ENCODE peak calls at places on chromosomes 5 and 9, in six cellular contexts. One of them, this sample, is unnamed.

GRCh38 chr5:37738057-37738691 is 101.7 kb downstream of the GDNF start:
- DNase-seq in upper lobe of right lung: no peak
- DNase-seq in stomach: no peak
- DNase-seq in ovary: no peak
- DNase-seq in mammary epithelial cell: peak; percentile 92
- DNase-seq in fibroblast of mammary gland: peak; percentile 97
- DNase-seq in this sample: peak; percentile 75

GRCh38 chr9:125238127-125238914 is 2.8 kb downstream of the HSPA5 start:
- DNase-seq in upper lobe of right lung: no peak
- DNase-seq in stomach: no peak
- DNase-seq in ovary: no peak
- DNase-seq in mammary epithelial cell: no peak
- DNase-seq in fibroblast of mammary gland: no peak
- DNase-seq in this sample: no peak

GRCh38 chr5:120532835-120533234 is 68.7 kb downstream of the PRR16 start:
- DNase-seq in upper lobe of right lung: no peak
- DNase-seq in stomach: no peak
- DNase-seq in ovary: no peak
- DNase-seq in mammary epithelial cell: no peak
- DNase-seq in fibroblast of mammary gland: no peak
- DNase-seq in this sample: no peak

GRCh38 chr5:147558826-147559225 is 49.0 kb upstream of the DPYSL3 start:
- DNase-seq in upper lobe of right lung: no peak
- DNase-seq in stomach: no peak
- DNase-seq in ovary: peak; percentile 80
- DNase-seq in mammary epithelial cell: peak; percentile 57
- DNase-seq in fibroblast of mammary gland: peak; percentile 79
- DNase-seq in this sample: no peak

GRCh38 chr5:39629946-39630345 is 205.2 kb upstream of the DAB2 start:
- DNase-seq in upper lobe of right lung: no peak
- DNase-seq in stomach: no peak
- DNase-seq in ovary: no peak
- DNase-seq in mammary epithelial cell: no peak
- DNase-seq in fibroblast of mammary gland: no peak
- DNase-seq in this sample: no peak

GRCh38 chr9:131045300-131046092 is 36.5 kb downstream of the LAMC3 start:
- DNase-seq in upper lobe of right lung: no peak
- DNase-seq in stomach: no peak
- DNase-seq in ovary: no peak
- DNase-seq in mammary epithelial cell: no peak
- DNase-seq in fibroblast of mammary gland: peak; percentile 10
- DNase-seq in this sample: no peak

GRCh38 chr9:137757613-137758029 is 120.0 kb upstream of the CACNA1B start:
- DNase-seq in upper lobe of right lung: no peak
- DNase-seq in stomach: no peak
- DNase-seq in ovary: no peak
- DNase-seq in mammary epithelial cell: peak; percentile 77
- DNase-seq in fibroblast of mammary gland: peak; percentile 83
- DNase-seq in this sample: no peak

GRCh38 chr5:96432245-96433065 is 593 bp downstream of the PCSK1 start:
- DNase-seq in upper lobe of right lung: no peak
- DNase-seq in stomach: no peak
- DNase-seq in ovary: peak; percentile 17
- DNase-seq in mammary epithelial cell: no peak
- DNase-seq in fibroblast of mammary gland: peak; percentile 49
- DNase-seq in this sample: no peak

GRCh38 chr5:36878421-36879088 is 2.0 kb downstream of the NIPBL start:
- DNase-seq in upper lobe of right lung: no peak
- DNase-seq in stomach: no peak
- DNase-seq in ovary: peak; percentile 35
- DNase-seq in mammary epithelial cell: peak; percentile 56
- DNase-seq in fibroblast of mammary gland: peak; percentile 55
- DNase-seq in this sample: no peak

GRCh38 chr5:154276932-154277331 is 86.4 kb downstream of the GALNT10 start:
- DNase-seq in upper lobe of right lung: no peak
- DNase-seq in stomach: no peak
- DNase-seq in ovary: peak; percentile 83
- DNase-seq in mammary epithelial cell: peak; percentile 25
- DNase-seq in fibroblast of mammary gland: peak; percentile 99
- DNase-seq in this sample: no peak

GRCh38 chr5:171426680-171427079 is 7.2 kb downstream of the FGF18 start:
- DNase-seq in upper lobe of right lung: no peak
- DNase-seq in stomach: peak; percentile 4
- DNase-seq in ovary: no peak
- DNase-seq in mammary epithelial cell: no peak
- DNase-seq in fibroblast of mammary gland: no peak
- DNase-seq in this sample: no peak

GRCh38 chr9:82829818-82830217 is 233.1 kb downstream of the RASEF start:
- DNase-seq in upper lobe of right lung: no peak
- DNase-seq in stomach: no peak
- DNase-seq in ovary: no peak
- DNase-seq in mammary epithelial cell: peak; percentile 9
- DNase-seq in fibroblast of mammary gland: no peak
- DNase-seq in this sample: peak; percentile 10

GRCh38 chr5:133667217-133667616 is 54.9 kb upstream of the FSTL4 start:
- DNase-seq in upper lobe of right lung: no peak
- DNase-seq in stomach: no peak
- DNase-seq in ovary: no peak
- DNase-seq in mammary epithelial cell: no peak
- DNase-seq in fibroblast of mammary gland: no peak
- DNase-seq in this sample: no peak

GRCh38 chr9:128372188-128372641 is 1.0 kb downstream of the URM1 start:
- DNase-seq in upper lobe of right lung: no peak
- DNase-seq in stomach: no peak
- DNase-seq in ovary: no peak
- DNase-seq in mammary epithelial cell: peak; percentile 44
- DNase-seq in fibroblast of mammary gland: peak; percentile 34
- DNase-seq in this sample: no peak

GRCh38 chr5:24232929-24233328 is 411.8 kb downstream of the CDH10 start:
- DNase-seq in upper lobe of right lung: no peak
- DNase-seq in stomach: no peak
- DNase-seq in ovary: no peak
- DNase-seq in mammary epithelial cell: no peak
- DNase-seq in fibroblast of mammary gland: no peak
- DNase-seq in this sample: no peak

GRCh38 chr5:140113180-140113698 is 670 bp upstream of the PURA start:
- DNase-seq in upper lobe of right lung: peak; percentile 69
- DNase-seq in stomach: no peak
- DNase-seq in ovary: peak; percentile 21
- DNase-seq in mammary epithelial cell: no peak
- DNase-seq in fibroblast of mammary gland: no peak
- DNase-seq in this sample: no peak

GRCh38 chr5:87418506-87418905 is 5.8 kb upstream of the CCNH start:
- DNase-seq in upper lobe of right lung: no peak
- DNase-seq in stomach: no peak
- DNase-seq in ovary: no peak
- DNase-seq in mammary epithelial cell: no peak
- DNase-seq in fibroblast of mammary gland: no peak
- DNase-seq in this sample: no peak

GRCh38 chr9:120038342-120038741 is 541.6 kb downstream of the CDK5RAP2 start:
- DNase-seq in upper lobe of right lung: no peak
- DNase-seq in stomach: no peak
- DNase-seq in ovary: no peak
- DNase-seq in mammary epithelial cell: no peak
- DNase-seq in fibroblast of mammary gland: peak; percentile 2
- DNase-seq in this sample: no peak

GRCh38 chr9:90900130-90900529 is 98.5 kb downstream of the SYK start:
- DNase-seq in upper lobe of right lung: no peak
- DNase-seq in stomach: no peak
- DNase-seq in ovary: no peak
- DNase-seq in mammary epithelial cell: no peak
- DNase-seq in fibroblast of mammary gland: no peak
- DNase-seq in this sample: no peak

GRCh38 chr5:78706381-78706780 is 57.8 kb upstream of the LHFPL2 start:
- DNase-seq in upper lobe of right lung: no peak
- DNase-seq in stomach: no peak
- DNase-seq in ovary: no peak
- DNase-seq in mammary epithelial cell: no peak
- DNase-seq in fibroblast of mammary gland: no peak
- DNase-seq in this sample: no peak

GRCh38 chr5:170755679-170756456 is 27.7 kb upstream of the GABRP start:
- DNase-seq in upper lobe of right lung: peak; percentile 86
- DNase-seq in stomach: peak; percentile 85
- DNase-seq in ovary: no peak
- DNase-seq in mammary epithelial cell: no peak
- DNase-seq in fibroblast of mammary gland: no peak
- DNase-seq in this sample: peak; percentile 50

GRCh38 chr9:38172601-38173000 is 103.6 kb upstream of the SHB start:
- DNase-seq in upper lobe of right lung: no peak
- DNase-seq in stomach: no peak
- DNase-seq in ovary: no peak
- DNase-seq in mammary epithelial cell: no peak
- DNase-seq in fibroblast of mammary gland: no peak
- DNase-seq in this sample: no peak

GRCh38 chr5:178211095-178212048 is 7.0 kb downstream of the HNRNPAB start:
- DNase-seq in upper lobe of right lung: no peak
- DNase-seq in stomach: no peak
- DNase-seq in ovary: no peak
- DNase-seq in mammary epithelial cell: no peak
- DNase-seq in fibroblast of mammary gland: no peak
- DNase-seq in this sample: no peak

GRCh38 chr9:70911791-70912190 is 209.6 kb downstream of the TRPM3 start:
- DNase-seq in upper lobe of right lung: no peak
- DNase-seq in stomach: no peak
- DNase-seq in ovary: no peak
- DNase-seq in mammary epithelial cell: no peak
- DNase-seq in fibroblast of mammary gland: no peak
- DNase-seq in this sample: no peak

GRCh38 chr9:97046228-97046627 is 7.3 kb upstream of the CTSV start:
- DNase-seq in upper lobe of right lung: peak; percentile 80
- DNase-seq in stomach: peak; percentile 76
- DNase-seq in ovary: no peak
- DNase-seq in mammary epithelial cell: peak; percentile 99
- DNase-seq in fibroblast of mammary gland: peak; percentile 20
- DNase-seq in this sample: peak; percentile 19

GRCh38 chr5:36363101-36363500 is 61.4 kb upstream of the RANBP3L start:
- DNase-seq in upper lobe of right lung: no peak
- DNase-seq in stomach: no peak
- DNase-seq in ovary: no peak
- DNase-seq in mammary epithelial cell: peak; percentile 44
- DNase-seq in fibroblast of mammary gland: peak; percentile 71
- DNase-seq in this sample: no peak

GRCh38 chr5:44536650-44537260 is 147.5 kb upstream of the FGF10 start:
- DNase-seq in upper lobe of right lung: no peak
- DNase-seq in stomach: peak; percentile 30
- DNase-seq in ovary: no peak
- DNase-seq in mammary epithelial cell: peak; percentile 5
- DNase-seq in fibroblast of mammary gland: peak; percentile 78
- DNase-seq in this sample: peak; percentile 25
- TF ChIP-seq CTCF in upper lobe of right lung: peak; percentile 69
- TF ChIP-seq CTCF in stomach: no peak
- TF ChIP-seq CTCF in ovary: no peak
- TF ChIP-seq CTCF in mammary epithelial cell: peak; percentile 78
- TF ChIP-seq CTCF in fibroblast of mammary gland: peak; percentile 83
- TF ChIP-seq CTCF in this sample: peak; percentile 74

DNA sequence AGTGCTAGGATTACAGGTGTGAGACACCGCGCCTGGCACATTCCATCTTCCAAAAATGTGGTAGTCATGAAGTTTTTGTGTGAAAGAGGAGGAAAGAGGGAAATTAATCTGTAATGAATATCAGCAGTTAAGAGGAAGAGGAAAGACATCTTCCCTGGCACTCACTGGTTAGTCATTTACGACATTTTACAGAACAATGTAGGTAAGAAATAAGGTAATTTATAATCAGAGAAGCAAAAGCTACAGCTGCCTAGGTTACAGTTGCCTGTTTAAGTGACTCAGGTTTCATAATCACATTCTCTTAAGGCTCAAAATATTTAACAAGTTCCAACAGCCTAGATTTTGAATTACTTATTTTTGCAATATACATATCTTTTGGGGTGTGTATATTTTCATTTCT is 26.9 kb downstream of the CNOT6 start:
- DNase-seq in upper lobe of right lung: no peak
- DNase-seq in stomach: no peak
- DNase-seq in ovary: no peak
- DNase-seq in mammary epithelial cell: peak; percentile 57
- DNase-seq in fibroblast of mammary gland: no peak
- DNase-seq in this sample: no peak
- H3K4me3 ChIP-seq in upper lobe of right lung: no peak overlapping the region
- H3K4me3 ChIP-seq in stomach: no peak overlapping the region
- H3K4me3 ChIP-seq in ovary: no peak overlapping the region
- H3K4me3 ChIP-seq in mammary epithelial cell: no peak overlapping the region
- H3K4me3 ChIP-seq in fibroblast of mammary gland: no peak overlapping the region
- H3K4me3 ChIP-seq in this sample: no peak overlapping the region

DNA sequence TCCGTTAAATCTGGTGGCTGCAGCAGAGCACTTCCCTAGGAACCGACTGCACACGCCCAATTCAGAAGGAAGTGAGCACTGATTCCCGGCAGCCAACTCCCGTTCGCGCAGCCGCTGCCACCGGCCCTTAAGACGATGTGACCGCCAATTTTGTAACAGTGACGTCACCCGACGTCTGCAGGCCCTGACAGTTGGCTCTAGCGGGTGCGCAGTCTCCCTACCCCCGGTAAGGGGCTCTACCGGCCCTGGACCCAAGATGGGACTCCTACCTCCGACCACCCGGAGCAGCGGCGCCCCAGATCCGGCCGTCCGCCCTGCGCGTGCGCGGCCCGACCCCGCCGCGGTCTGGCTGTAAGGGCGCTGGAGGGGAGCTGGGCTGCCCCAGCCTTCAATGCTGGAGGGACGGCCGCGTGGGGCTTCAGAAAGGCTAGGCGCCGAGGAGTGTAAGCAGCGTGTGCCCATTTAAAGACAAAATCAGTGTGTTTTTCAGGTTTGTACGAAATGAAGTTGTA is 19.1 kb downstream of the DNAJA1 start:
- DNase-seq in upper lobe of right lung: peak; percentile 91
- DNase-seq in stomach: peak; percentile 84
- DNase-seq in ovary: peak; percentile 87
- DNase-seq in mammary epithelial cell: peak; percentile 82
- DNase-seq in fibroblast of mammary gland: peak; percentile 94
- DNase-seq in this sample: peak; percentile 70
- TF ChIP-seq CTCF in upper lobe of right lung: no peak
- TF ChIP-seq CTCF in stomach: no peak
- TF ChIP-seq CTCF in ovary: no peak
- TF ChIP-seq CTCF in mammary epithelial cell: no peak
- TF ChIP-seq CTCF in fibroblast of mammary gland: no peak
- TF ChIP-seq CTCF in this sample: no peak

DNA sequence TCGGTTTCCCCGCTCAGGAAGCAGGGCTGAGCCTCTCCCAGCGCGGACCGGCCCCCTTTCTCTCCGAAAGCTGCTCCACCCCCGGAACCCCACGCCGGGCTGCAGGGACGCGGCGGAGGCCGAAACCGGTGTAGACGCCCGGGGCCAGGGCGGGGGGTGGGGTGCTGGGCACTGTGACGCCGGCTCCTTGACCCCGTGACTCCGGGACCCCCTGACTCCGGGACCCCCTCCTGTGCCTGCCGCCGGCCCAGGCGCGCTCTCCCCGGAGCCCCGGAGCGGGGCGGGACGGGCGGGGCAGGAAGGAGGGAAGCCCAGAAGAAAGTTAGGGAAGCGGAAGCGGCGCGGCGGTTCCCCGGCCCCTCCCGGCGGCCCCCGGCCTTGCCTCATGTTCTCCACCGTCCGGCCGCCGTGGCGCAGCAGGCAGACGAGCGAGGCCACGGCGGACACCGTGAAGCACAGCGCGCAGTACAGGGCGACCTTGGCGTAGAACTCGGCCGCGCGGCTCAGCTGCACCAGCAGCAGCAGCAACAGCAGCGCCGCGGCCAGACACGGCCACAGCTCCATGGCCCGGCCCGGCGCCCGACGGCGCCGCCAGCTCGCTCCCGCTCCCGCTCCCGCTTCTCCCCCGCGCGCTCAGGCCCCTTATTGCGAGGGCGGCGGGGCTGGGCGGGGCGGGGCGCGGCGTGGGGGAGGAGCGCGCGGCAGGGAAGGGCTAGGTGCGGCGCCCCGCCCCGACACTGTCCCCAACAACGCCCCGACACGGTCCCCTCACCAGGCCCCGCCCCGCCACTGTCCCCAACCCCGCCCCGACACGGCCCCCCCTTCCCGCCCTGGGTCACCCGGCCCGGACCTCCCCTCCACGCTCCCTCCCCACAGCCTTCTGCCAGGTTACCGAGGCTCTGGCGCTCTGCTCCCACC is at the start of gene AGPAT2:
- DNase-seq in upper lobe of right lung: peak; percentile 94
- DNase-seq in stomach: peak; percentile 90
- DNase-seq in ovary: peak; percentile 69
- DNase-seq in mammary epithelial cell: peak; percentile 51
- DNase-seq in fibroblast of mammary gland: no peak
- DNase-seq in this sample: no peak
- H3K4me3 ChIP-seq in upper lobe of right lung: peak within 1 kb of the TSS; percentile 93
- H3K4me3 ChIP-seq in stomach: peak within 1 kb of the TSS; percentile 72
- H3K4me3 ChIP-seq in ovary: peak within 1 kb of the TSS; percentile 57
- H3K4me3 ChIP-seq in mammary epithelial cell: peak within 1 kb of the TSS; percentile 82
- H3K4me3 ChIP-seq in fibroblast of mammary gland: peak within 1 kb of the TSS; percentile 64
- H3K4me3 ChIP-seq in this sample: peak within 1 kb of the TSS; percentile 70